ENCODE peak calls at places on chromosomes 13 and 19, in five cellular contexts. One of them, this sample, is unnamed.

GRCh38 chr19:50478901-50479715 is 2.5 kb upstream of the GARIN5A start:
- DNase-seq in fibroblast of mammary gland: peak
- DNase-seq in lower leg skin: no peak
- DNase-seq in GM12864: no peak
- DNase-seq in GM23338: peak
- DNase-seq in this sample: no peak

GRCh38 chr19:38513762-38514167 is 80.3 kb downstream of the RYR1 start:
- DNase-seq in fibroblast of mammary gland: no peak
- DNase-seq in GM12864: no peak
- DNase-seq in lower leg skin: no peak
- DNase-seq in GM23338: no peak
- DNase-seq in this sample: no peak

GRCh38 chr13:108961542-108962125 is 332.2 kb downstream of the MYO16 start:
- DNase-seq in fibroblast of mammary gland: peak
- DNase-seq in GM23338: peak
- DNase-seq in lower leg skin: no peak
- DNase-seq in GM12864: no peak
- DNase-seq in this sample: peak

GRCh38 chr19:11054200-11054599 is 35.1 kb upstream of the LDLR start:
- DNase-seq in lower leg skin: no peak
- DNase-seq in GM23338: no peak
- DNase-seq in GM12864: no peak
- DNase-seq in fibroblast of mammary gland: no peak
- DNase-seq in this sample: no peak

GRCh38 chr13:73158851-73159250 is 100.0 kb downstream of the KLF5 start:
- DNase-seq in GM12864: no peak
- DNase-seq in lower leg skin: no peak
- DNase-seq in fibroblast of mammary gland: peak
- DNase-seq in GM23338: no peak
- DNase-seq in this sample: no peak

GRCh38 chr13:61255035-61255796 is 160.4 kb downstream of the PCDH20 start:
- DNase-seq in fibroblast of mammary gland: no peak
- DNase-seq in GM23338: peak
- DNase-seq in lower leg skin: no peak
- DNase-seq in GM12864: no peak
- DNase-seq in this sample: no peak

GRCh38 chr19:14325863-14326262 is 55.4 kb upstream of the ADGRE5 start:
- DNase-seq in GM12864: no peak
- DNase-seq in fibroblast of mammary gland: no peak
- DNase-seq in lower leg skin: no peak
- DNase-seq in GM23338: no peak
- DNase-seq in this sample: no peak

GRCh38 chr13:24890256-24890655 is 126.3 kb downstream of the RNF17 start:
- DNase-seq in lower leg skin: no peak
- DNase-seq in GM12864: no peak
- DNase-seq in fibroblast of mammary gland: no peak
- DNase-seq in GM23338: no peak
- DNase-seq in this sample: no peak

DNA sequence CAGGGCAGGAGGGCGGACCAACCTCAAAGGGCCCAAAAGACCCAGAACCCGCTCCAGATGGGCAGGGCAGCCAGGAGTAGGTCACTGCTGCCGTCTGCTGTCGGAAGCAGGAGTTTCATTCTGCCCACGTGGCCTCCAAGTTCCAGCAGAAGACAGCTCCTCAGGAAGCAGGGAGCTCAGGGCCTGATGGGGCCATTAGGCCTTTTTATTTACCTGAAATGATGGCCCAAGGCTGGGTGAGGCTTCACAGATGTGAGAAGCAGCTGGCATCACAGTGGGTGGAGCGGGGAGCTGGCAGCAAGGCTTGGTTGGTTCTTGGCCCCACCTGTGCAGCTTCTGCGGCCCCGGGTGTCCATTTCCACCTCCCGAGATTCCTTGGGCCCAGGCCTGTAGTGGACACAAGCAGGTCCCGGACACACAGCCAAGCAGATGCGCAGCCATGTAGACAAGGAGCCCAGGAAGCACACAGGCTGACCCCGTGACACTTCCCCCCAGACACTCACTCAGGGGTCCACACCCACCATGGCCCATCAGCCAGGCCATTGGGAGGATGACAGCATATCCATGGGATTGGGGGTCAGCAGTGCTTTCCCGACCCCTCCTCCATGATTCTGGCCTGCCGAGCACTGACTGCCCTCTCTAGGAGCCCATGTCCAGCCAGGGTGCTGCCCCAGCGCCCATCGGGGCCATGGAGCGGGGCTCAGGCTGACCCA is 26.4 kb downstream of the C13orf46 start:
- DNase-seq in GM23338: peak
- DNase-seq in lower leg skin: peak
- DNase-seq in fibroblast of mammary gland: peak
- DNase-seq in GM12864: no peak
- DNase-seq in this sample: no peak
- TF ChIP-seq CTCF in GM23338: no peak
- TF ChIP-seq CTCF in lower leg skin: peak
- TF ChIP-seq CTCF in fibroblast of mammary gland: peak
- TF ChIP-seq CTCF in GM12864: peak
- TF ChIP-seq CTCF in this sample: peak

GRCh38 chr19:9406798-9407352 is 28.5 kb downstream of the ZNF266 start:
- DNase-seq in fibroblast of mammary gland: peak
- DNase-seq in lower leg skin: no peak
- DNase-seq in GM23338: peak
- DNase-seq in GM12864: no peak
- DNase-seq in this sample: peak
- H3K4me3 ChIP-seq in fibroblast of mammary gland: peak
- H3K4me3 ChIP-seq in lower leg skin: peak
- H3K4me3 ChIP-seq in GM23338: no peak
- H3K4me3 ChIP-seq in GM12864: no peak
- H3K4me3 ChIP-seq in this sample: peak

DNA sequence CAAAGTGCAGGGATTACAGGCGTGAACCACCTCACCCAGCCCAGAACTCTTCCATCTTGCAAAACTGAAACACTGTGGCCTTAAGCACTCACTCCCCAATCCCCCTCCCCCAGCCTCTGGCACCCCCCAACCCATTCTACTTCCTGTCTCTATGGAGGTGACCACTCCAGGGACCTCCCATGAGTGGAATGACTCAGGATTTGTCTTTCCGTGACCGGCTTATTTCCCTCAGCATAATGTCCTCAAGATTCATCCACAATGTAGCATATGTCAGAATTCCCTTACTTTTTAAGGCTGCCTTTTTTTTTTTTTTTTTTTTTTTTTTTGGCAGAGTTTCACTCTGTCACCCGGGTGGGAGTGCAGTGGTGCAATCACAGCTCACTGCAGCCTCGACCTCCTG is 3.6 kb upstream of the F2RL3 start:
- DNase-seq in lower leg skin: no peak
- DNase-seq in GM12864: no peak
- DNase-seq in GM23338: no peak
- DNase-seq in fibroblast of mammary gland: no peak
- DNase-seq in this sample: no peak
- TF ChIP-seq CTCF in lower leg skin: no peak
- TF ChIP-seq CTCF in GM12864: no peak
- TF ChIP-seq CTCF in GM23338: no peak
- TF ChIP-seq CTCF in fibroblast of mammary gland: no peak
- TF ChIP-seq CTCF in this sample: no peak

DNA sequence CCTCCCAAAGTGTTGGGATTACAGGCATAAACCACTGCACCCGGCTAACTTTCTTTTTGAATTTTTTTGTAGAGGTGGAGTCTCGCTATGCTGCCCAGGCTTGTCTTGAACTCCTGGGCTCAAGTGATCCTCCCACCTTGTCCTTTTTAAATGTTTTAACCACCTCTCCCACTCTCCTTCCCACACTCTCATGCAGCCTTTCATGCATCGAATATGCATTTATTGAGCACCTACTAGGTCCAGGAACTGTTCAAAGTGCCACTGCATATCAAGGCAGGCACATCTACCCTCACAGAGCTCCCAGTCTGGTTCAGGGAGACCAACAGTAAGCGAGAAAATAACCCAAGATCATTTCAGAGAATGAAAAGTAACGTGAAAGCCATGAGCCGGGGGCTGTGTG is 1.2 kb downstream of the TICAM1 start:
- DNase-seq in GM12864: no peak
- DNase-seq in fibroblast of mammary gland: no peak
- DNase-seq in GM23338: no peak
- DNase-seq in lower leg skin: no peak
- DNase-seq in this sample: no peak
- H3K4me3 ChIP-seq in GM12864: peak
- H3K4me3 ChIP-seq in fibroblast of mammary gland: peak
- H3K4me3 ChIP-seq in GM23338: no peak
- H3K4me3 ChIP-seq in lower leg skin: no peak
- H3K4me3 ChIP-seq in this sample: peak

DNA sequence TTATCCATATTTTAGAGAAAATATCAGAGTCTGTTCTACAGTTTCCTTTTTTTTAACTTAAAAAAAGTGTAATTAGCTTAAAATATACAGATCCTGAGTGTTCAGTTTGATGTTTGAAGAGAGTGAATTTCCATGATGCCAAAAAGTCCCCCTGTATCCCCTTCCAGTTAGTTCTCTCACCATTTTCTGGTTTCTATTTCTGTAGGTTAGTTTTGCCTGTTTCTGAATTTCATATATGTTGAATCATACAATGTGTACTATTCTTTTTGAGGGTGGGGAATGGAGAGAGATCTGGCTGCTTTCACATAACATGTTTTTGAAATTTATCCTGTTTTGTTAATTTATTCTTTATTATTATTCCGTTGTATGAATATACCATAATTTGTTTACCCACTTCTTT is 95.9 kb downstream of the PDS5B start:
- DNase-seq in fibroblast of mammary gland: no peak
- DNase-seq in GM23338: no peak
- DNase-seq in lower leg skin: no peak
- DNase-seq in GM12864: no peak
- DNase-seq in this sample: no peak
- TF ChIP-seq CTCF in fibroblast of mammary gland: no peak
- TF ChIP-seq CTCF in GM23338: no peak
- TF ChIP-seq CTCF in lower leg skin: no peak
- TF ChIP-seq CTCF in GM12864: no peak
- TF ChIP-seq CTCF in this sample: no peak

DNA sequence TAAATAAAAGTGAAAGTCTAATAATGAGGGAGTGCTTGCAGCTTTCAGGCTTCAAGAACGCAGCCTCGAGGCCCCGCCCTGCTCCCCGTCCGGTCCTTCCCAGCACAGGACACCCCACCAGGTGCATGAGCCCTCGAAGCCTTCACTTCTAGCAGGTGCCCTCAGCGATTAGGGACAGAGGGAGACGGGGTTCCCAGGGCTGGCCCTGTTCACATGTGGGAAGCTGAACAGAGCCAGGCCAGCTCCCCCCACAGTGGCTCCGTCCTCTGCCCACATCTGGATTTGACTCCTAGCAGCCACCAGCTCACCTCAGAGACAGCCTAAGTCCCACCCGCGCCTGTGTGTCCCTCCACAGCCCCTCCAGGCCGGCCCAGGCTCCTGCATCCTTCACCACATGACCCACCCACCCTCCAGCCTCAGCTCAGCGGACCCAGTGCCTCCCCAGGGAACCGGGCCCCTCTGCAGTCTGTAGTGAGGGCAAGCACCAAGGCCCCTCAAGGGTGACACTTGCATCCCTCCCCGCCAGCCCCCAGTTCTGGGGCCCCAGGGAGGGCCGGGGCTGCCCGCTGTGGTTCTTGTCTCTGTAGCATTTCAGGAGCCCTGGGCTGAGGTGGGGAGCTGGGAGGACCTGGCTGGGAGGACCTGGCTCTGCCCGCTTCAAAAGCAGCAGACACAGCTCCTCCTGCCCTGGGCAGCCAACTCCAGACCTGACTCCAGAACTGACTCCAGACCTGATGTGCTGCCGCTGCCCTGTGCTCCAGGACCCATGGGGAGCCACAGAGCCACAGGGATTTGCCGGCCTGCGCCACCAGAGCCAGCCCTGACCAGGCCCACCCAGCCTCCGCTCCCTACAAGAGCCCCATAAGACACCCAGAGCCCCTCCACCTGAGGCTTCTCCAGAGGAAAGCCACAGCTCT is 27.3 kb downstream of the GPX4 start:
- DNase-seq in GM12864: no peak
- DNase-seq in fibroblast of mammary gland: no peak
- DNase-seq in lower leg skin: no peak
- DNase-seq in GM23338: no peak
- DNase-seq in this sample: no peak
- H3K4me3 ChIP-seq in GM12864: peak
- H3K4me3 ChIP-seq in fibroblast of mammary gland: peak
- H3K4me3 ChIP-seq in lower leg skin: peak
- H3K4me3 ChIP-seq in GM23338: peak
- H3K4me3 ChIP-seq in this sample: peak

GRCh38 chr13:77026783-77027621 is at the start of gene FBXL3:
- DNase-seq in fibroblast of mammary gland: peak
- DNase-seq in lower leg skin: peak
- DNase-seq in GM23338: peak
- DNase-seq in GM12864: peak
- DNase-seq in this sample: peak
- TF ChIP-seq CTCF in fibroblast of mammary gland: no peak
- TF ChIP-seq CTCF in lower leg skin: no peak
- TF ChIP-seq CTCF in GM23338: no peak
- TF ChIP-seq CTCF in GM12864: no peak
- TF ChIP-seq CTCF in this sample: no peak

GRCh38 chr13:47287291-47287751 is 390.5 kb upstream of the HTR2A start:
- DNase-seq in GM12864: no peak
- DNase-seq in fibroblast of mammary gland: peak
- DNase-seq in lower leg skin: no peak
- DNase-seq in GM23338: peak
- DNase-seq in this sample: no peak
- H3K4me3 ChIP-seq in GM12864: no peak
- H3K4me3 ChIP-seq in fibroblast of mammary gland: no peak
- H3K4me3 ChIP-seq in lower leg skin: no peak
- H3K4me3 ChIP-seq in GM23338: no peak
- H3K4me3 ChIP-seq in this sample: no peak